ENCODE peak calls at places on chromosomes 16 and 17, in four cellular contexts. G, K, J and C are unnamed samples.

GRCh38 chr16:81151648-81152047 is 55.5 kb upstream of the GCSH start:
- DNase-seq in G (no peak), K (no peak), J (no peak), C (no peak)

GRCh38 chr16:71552698-71553503 is 24.0 kb downstream of the TAT start:
- DNase-seq in G (no peak), K (no peak), J (no peak), C (peak; percentile 6)

GRCh38 chr16:68468849-68469248 is 20.5 kb upstream of the SMPD3 start:
- DNase-seq in G (no peak), K (no peak), J (no peak), C (no peak)

GRCh38 chr17:59372138-59372751 is 40.8 kb downstream of the YPEL2 start:
- DNase-seq in G (peak; percentile 79), K (no peak), J (no peak), C (no peak)

GRCh38 chr17:18992454-18993130 is 12.0 kb downstream of the FAM83G start:
- DNase-seq in G (peak; percentile 38), K (no peak), J (no peak), C (no peak)

GRCh38 chr17:75151893-75152292 is 2.4 kb downstream of the JPT1 start:
- DNase-seq in G (no peak), K (no peak), J (no peak), C (no peak)

GRCh38 chr17:74815671-74816370 is 39.7 kb upstream of the NAT9 start:
- DNase-seq in G (no peak), K (peak; percentile 33), J (no peak), C (no peak)

GRCh38 chr16:15602285-15603044 is 40.5 kb downstream of the MARF1 start:
- DNase-seq in G (no peak), K (no peak), J (no peak), C (no peak)

GRCh38 chr16:81554993-81555392 is 110.4 kb downstream of the CMIP start:
- DNase-seq in G (no peak), K (no peak), J (no peak), C (no peak)

GRCh38 chr17:82593590-82594087 is 54.6 kb downstream of the WDR45B start:
- DNase-seq in G (no peak), K (no peak), J (no peak), C (no peak)

GRCh38 chr17:66578781-66579489 is 256.0 kb upstream of the CACNG5 start:
- DNase-seq in G (no peak), K (no peak), J (no peak), C (no peak)

GRCh38 chr17:2043785-2044184 is 2.0 kb downstream of the OVCA2 start:
- DNase-seq in G (no peak), K (no peak), J (no peak), C (no peak)
- TF ChIP-seq EGR1 in G (no peak), K (no peak), J (no peak), C (no peak)

GRCh38 chr17:28480278-28480677 is 6.8 kb downstream of the SLC13A2 start:
- DNase-seq in G (no peak), K (no peak), J (no peak), C (no peak)
- TF ChIP-seq POLR2A in G (no peak), K (no peak), J (no peak), C (no peak)

DNA sequence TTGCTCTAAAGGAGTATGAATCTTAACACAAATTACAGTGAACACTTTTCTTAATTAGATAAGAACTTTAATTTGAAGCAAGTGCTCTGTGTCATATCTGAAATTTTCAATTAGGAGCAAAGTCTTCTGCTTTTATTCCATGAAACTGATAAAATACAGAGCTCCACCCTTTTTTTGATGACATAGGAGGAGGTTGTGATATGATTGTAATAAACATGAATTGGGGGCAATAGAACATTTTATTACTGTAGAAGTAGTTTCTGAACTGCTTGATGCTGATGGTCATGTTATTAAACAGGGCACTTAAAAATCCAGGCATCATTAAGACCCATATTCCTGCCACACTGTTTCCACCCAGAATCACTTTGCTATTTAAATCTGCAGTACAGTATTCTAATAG is 1.1 kb downstream of the KRT20 start:
- DNase-seq in G (no peak), K (no peak), J (no peak), C (no peak)
- TF ChIP-seq EGR1 in G (no peak), K (no peak), J (no peak), C (no peak)

GRCh38 chr17:16005641-16006040 is 6.0 kb downstream of the TTC19 start:
- DNase-seq in G (no peak), K (no peak), J (no peak), C (no peak)

GRCh38 chr17:16007439-16007838 is 7.8 kb downstream of the TTC19 start:
- DNase-seq in G (no peak), K (no peak), J (no peak), C (no peak)

GRCh38 chr17:16001498-16001897 is 1.9 kb downstream of the TTC19 start:
- DNase-seq in G (no peak), K (no peak), J (no peak), C (no peak)

GRCh38 chr17:16002708-16003265 is 3.2 kb downstream of the TTC19 start:
- DNase-seq in G (no peak), K (no peak), J (no peak), C (no peak)

DNA sequence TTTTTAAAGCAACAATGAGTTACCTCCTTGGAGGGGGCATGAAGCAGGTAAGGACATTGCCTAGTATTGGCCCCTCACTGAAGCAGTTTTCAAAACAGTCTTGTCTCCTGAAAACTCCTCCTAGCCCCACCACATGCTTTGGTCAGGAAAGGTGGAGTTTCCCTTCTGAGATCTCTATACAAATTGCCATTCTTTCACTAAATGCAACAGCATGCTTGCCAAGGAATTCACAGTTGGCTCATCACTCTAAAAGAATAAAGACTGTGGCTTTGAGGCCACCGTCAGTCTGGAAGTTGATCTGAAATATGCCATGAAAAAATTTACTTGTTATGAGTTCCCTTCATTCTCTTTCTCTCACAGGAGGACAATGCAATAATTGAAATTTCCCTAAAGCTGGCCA is 4.2 kb downstream of the TTC19 start:
- DNase-seq in G (no peak), K (no peak), J (no peak), C (no peak)
- TF ChIP-seq POLR2A in G (no peak), K (no peak), J (no peak), C (no peak)